ENCODE peak calls at places on chromosomes 16 and 17, in five cellular contexts. S is K562, A is SK-N-SH, D is IMR-90, K is GM12878. Z is an unnamed sample.

GRCh38 chr17:76586741-76587487 is 1.3 kb upstream of the ST6GALNAC2 start:
- DNase-seq in S (no peak), A (peak), D (no peak), K (no peak), Z (no peak)

GRCh38 chr17:348692-349425 is 3.7 kb downstream of the RPH3AL start:
- DNase-seq in S (no peak), A (no peak), D (no peak), K (no peak), Z (peak)

GRCh38 chr17:5819396-5819795 is 235.1 kb upstream of the NLRP1 start:
- DNase-seq in S (no peak), A (no peak), D (no peak), K (no peak), Z (no peak)

GRCh38 chr16:54414671-54415070 is 128.1 kb upstream of the IRX3 start:
- DNase-seq in S (no peak), A (no peak), D (no peak), K (no peak), Z (no peak)

GRCh38 chr16:83994087-83994486 is 26.0 kb downstream of the NECAB2 start:
- DNase-seq in S (no peak), A (no peak), D (peak), K (no peak), Z (peak)

GRCh38 chr17:62641101-62641500 is 13.6 kb downstream of the MRC2 start:
- DNase-seq in S (no peak), A (no peak), D (no peak), K (no peak), Z (no peak)

GRCh38 chr17:32903774-32904673 is 23.9 kb upstream of the TMEM98 start:
- DNase-seq in S (no peak), A (no peak), D (no peak), K (no peak), Z (no peak)

GRCh38 chr17:15087946-15088345 is 177.2 kb downstream of the PMP22 start:
- DNase-seq in S (no peak), A (no peak), D (no peak), K (no peak), Z (no peak)

GRCh38 chr17:44653384-44653783 is 2.9 kb upstream of the MEIOC start:
- DNase-seq in S (no peak), A (no peak), D (no peak), K (no peak), Z (no peak)

GRCh38 chr17:47978324-47978723 is 7.4 kb downstream of the CDK5RAP3 start:
- DNase-seq in S (peak), A (peak), D (peak), K (no peak), Z (peak)
- TF ChIP-seq RCOR1 in S (no peak), A (peak), D (no peak), K (no peak), Z (no peak)

GRCh38 chr16:66295761-66296546 is 70.5 kb upstream of the CDH5 start:
- DNase-seq in S (no peak), A (no peak), D (no peak), K (no peak), Z (no peak)
- TF ChIP-seq RCOR1 in S (no peak), A (no peak), D (no peak), K (no peak), Z (no peak)

GRCh38 chr16:9680021-9680655 is 502.1 kb downstream of the GRIN2A start:
- DNase-seq in S (no peak), A (no peak), D (no peak), K (no peak), Z (no peak)
- TF ChIP-seq RCOR1 in S (no peak), A (no peak), D (no peak), K (no peak), Z (no peak)

GRCh38 chr16:10754941-10755340 is 11.3 kb downstream of the NUBP1 start:
- DNase-seq in S (no peak), A (no peak), D (peak), K (no peak), Z (no peak)

GRCh38 chr16:10750793-10751192 is 7.2 kb downstream of the NUBP1 start:
- DNase-seq in S (no peak), A (peak), D (no peak), K (no peak), Z (no peak)

GRCh38 chr16:10753670-10754069 is 10.0 kb downstream of the NUBP1 start:
- DNase-seq in S (no peak), A (no peak), D (no peak), K (no peak), Z (no peak)

GRCh38 chr16:10751291-10751697 is 7.7 kb downstream of the NUBP1 start:
- DNase-seq in S (no peak), A (peak), D (no peak), K (no peak), Z (no peak)

GRCh38 chr16:10752843-10753523 is 9.3 kb downstream of the NUBP1 start:
- DNase-seq in S (no peak), A (no peak), D (no peak), K (peak), Z (no peak)
- TF ChIP-seq RCOR1 in S (no peak), A (no peak), D (no peak), K (no peak), Z (no peak)

DNA sequence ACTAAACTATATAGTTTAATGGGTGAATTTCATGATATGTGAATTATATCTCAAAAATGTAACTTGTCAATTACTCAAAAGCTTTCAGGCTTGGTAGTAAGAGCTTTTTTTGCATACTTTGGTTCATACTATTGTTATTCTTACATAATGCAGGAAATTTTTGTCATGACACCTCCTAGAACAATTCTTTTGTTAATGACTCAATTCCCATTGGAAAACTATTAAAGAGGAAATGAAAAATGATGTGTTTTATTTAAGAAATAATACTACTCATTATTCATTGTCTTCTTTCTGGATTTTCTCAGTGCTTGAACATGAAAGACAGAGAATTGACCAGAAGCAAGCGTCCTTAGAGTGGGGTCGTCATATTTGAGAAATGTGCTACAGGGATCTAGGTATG is 196.4 kb upstream of the KCNJ16 start:
- DNase-seq in S (no peak), A (no peak), D (no peak), K (no peak), Z (no peak)
- TF ChIP-seq RCOR1 in S (no peak), A (no peak), D (no peak), K (no peak), Z (no peak)

DNA sequence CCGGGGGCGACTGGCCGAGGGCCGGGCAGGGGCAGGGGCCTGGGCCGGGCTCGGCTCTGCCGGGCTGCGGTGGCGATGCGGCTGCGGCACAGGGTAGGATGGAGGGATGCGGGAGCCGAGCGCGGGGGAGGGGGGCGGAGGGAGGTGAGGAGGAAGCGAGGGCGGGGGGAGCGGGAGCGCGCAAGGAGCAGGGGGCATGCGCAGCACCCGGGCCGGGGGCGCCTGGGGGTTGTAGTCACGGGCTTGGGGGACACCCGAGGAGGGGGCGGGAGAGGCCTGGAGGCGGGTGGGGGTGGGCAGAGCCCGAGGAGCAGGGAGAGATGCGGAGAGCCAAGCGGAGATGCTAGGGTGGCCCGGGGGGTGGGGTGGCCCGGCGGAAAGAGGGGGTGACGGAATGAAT is at the start of gene STX1B:
- DNase-seq in S (no peak), A (peak), D (no peak), K (no peak), Z (no peak)
- TF ChIP-seq RCOR1 in S (no peak), A (no peak), D (no peak), K (no peak), Z (no peak)

GRCh38 chr17:73819440-73820395 is 175.5 kb upstream of the SDK2 start:
- DNase-seq in S (no peak), A (no peak), D (no peak), K (no peak), Z (no peak)

GRCh38 chr17:73821665-73822064 is 177.4 kb upstream of the SDK2 start:
- DNase-seq in S (no peak), A (no peak), D (no peak), K (no peak), Z (no peak)

GRCh38 chr17:73822371-73822770 is 178.1 kb upstream of the SDK2 start:
- DNase-seq in S (no peak), A (no peak), D (no peak), K (no peak), Z (no peak)

GRCh38 chr17:73823684-73824083 is 179.4 kb upstream of the SDK2 start:
- DNase-seq in S (no peak), A (peak), D (no peak), K (no peak), Z (no peak)

DNA sequence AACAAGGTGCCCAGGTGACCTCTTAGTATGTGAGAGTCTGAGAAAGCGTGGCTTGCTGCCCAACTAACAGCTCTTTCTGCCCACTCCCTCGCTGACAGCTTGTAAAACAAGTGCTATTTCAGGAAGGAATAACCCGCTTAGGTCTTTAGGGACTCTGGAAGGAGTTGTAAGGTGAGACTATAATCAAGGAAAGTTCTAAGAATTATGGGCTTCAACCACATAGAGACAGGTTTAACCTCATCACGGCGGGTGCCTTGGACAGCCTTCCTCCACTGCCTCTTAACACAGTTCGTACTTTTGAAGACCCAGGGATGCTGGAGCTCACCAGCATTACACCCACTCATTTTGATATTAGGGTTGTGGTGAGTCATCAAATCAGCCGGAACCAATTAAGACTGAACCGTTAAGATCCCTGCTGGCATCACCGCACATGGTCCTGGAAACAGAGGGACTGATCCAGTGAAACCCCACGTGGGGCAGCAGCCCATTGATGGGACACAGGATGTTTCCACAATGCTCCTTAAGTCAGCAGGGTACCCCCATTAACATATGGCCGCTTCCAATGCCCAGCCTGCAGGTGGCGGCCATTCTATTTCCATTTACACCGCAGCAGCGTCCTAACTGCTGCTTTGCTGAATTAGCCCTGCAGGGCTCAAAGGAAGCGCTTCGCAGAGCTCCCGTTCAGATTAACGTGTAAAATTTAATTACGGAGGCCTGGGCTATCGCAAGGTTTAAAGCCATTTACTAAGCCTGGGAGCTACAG is 176.6 kb upstream of the SDK2 start:
- DNase-seq in S (no peak), A (peak), D (no peak), K (no peak), Z (no peak)
- TF ChIP-seq RCOR1 in S (no peak), A (peak), D (no peak), K (no peak), Z (no peak)

GRCh38 chr16:78258651-78259050 is 159.2 kb downstream of the WWOX start:
- DNase-seq in S (no peak), A (no peak), D (no peak), K (no peak), Z (no peak)
- TF ChIP-seq RCOR1 in S (no peak), A (no peak), D (no peak), K (no peak), Z (no peak)

GRCh38 chr16:49558451-49558850 is 184.8 kb downstream of the C16orf78 start:
- DNase-seq in S (no peak), A (no peak), D (no peak), K (no peak), Z (no peak)

GRCh38 chr16:49560018-49560830 is 186.6 kb downstream of the C16orf78 start:
- DNase-seq in S (no peak), A (no peak), D (no peak), K (no peak), Z (no peak)

GRCh38 chr16:49557070-49557446 is 183.5 kb downstream of the C16orf78 start:
- DNase-seq in S (no peak), A (no peak), D (no peak), K (no peak), Z (no peak)

GRCh38 chr16:49559242-49559641 is 185.6 kb downstream of the C16orf78 start:
- DNase-seq in S (no peak), A (no peak), D (no peak), K (no peak), Z (no peak)

GRCh38 chr16:49556252-49557069 is 182.9 kb downstream of the C16orf78 start:
- DNase-seq in S (peak), A (no peak), D (peak), K (no peak), Z (peak)
- TF ChIP-seq RCOR1 in S (no peak), A (no peak), D (no peak), K (no peak), Z (no peak)

GRCh38 chr16:73531021-73531420 is 483.1 kb upstream of the ZFHX3 start:
- DNase-seq in S (no peak), A (no peak), D (no peak), K (no peak), Z (no peak)
- TF ChIP-seq RCOR1 in S (no peak), A (no peak), D (no peak), K (no peak), Z (no peak)